ENCODE peak calls at places on chromosome 12, in nine cellular contexts. Y is endothelial cell, H is right atrium auricular region, P is fibroblast of the aortic adventitia, A is ovary, V is progenitor cell of endocrine pancreas, K is MCF 10A, J is Calu3, F is kidney epithelial cell. G is an unnamed sample.

GRCh38 chr12:107092669-107093546 is 441 bp downstream of the CRY1 start:
- DNase-seq in Y (peak), H (peak), P (peak), A (no peak), V (peak), K (peak), J (peak), F (peak), G (peak)

GRCh38 chr12:124442281-124442680 is 125.1 kb downstream of the NCOR2 start:
- DNase-seq in Y (no peak), H (no peak), P (no peak), A (no peak), V (no peak), K (no peak), J (no peak), F (no peak), G (no peak)

GRCh38 chr12:59787610-59788009 is 191.8 kb downstream of the SLC16A7 start:
- DNase-seq in Y (no peak), H (no peak), P (no peak), A (no peak), V (no peak), K (no peak), J (no peak), F (no peak), G (no peak)

GRCh38 chr12:47110011-47110541 is 30.3 kb upstream of the AMIGO2 start:
- DNase-seq in Y (no peak), H (no peak), P (no peak), A (no peak), V (no peak), K (no peak), J (no peak), F (no peak), G (no peak)

GRCh38 chr12:123748661-123749060 is 13.4 kb upstream of the DNAH10 start:
- DNase-seq in Y (no peak), H (no peak), P (no peak), A (no peak), V (no peak), K (peak), J (no peak), F (peak), G (no peak)

GRCh38 chr12:3531496-3531895 is 40.5 kb downstream of the PRMT8 start:
- DNase-seq in Y (no peak), H (no peak), P (no peak), A (no peak), V (no peak), K (no peak), J (no peak), F (no peak), G (no peak)

GRCh38 chr12:3313655-3314305 is 177.2 kb upstream of the PRMT8 start:
- DNase-seq in Y (peak), H (no peak), P (no peak), A (no peak), V (no peak), K (no peak), J (peak), F (no peak), G (no peak)

GRCh38 chr12:52372216-52373154 is 5.2 kb upstream of the KRT85 start:
- DNase-seq in Y (peak), H (peak), P (peak), A (peak), V (peak), K (peak), J (peak), F (peak), G (peak)

GRCh38 chr12:4112734-4113396 is 160.7 kb upstream of the CCND2 start:
- DNase-seq in Y (no peak), H (peak), P (no peak), A (no peak), V (no peak), K (no peak), J (no peak), F (no peak), G (no peak)

GRCh38 chr12:28611115-28611435 is 420.8 kb downstream of the CCDC91 start:
- DNase-seq in Y (no peak), H (no peak), P (peak), A (no peak), V (no peak), K (peak), J (peak), F (peak), G (peak)

GRCh38 chr12:47312794-47313426 is 233.2 kb upstream of the AMIGO2 start:
- DNase-seq in Y (no peak), H (no peak), P (no peak), A (no peak), V (no peak), K (no peak), J (peak), F (no peak), G (no peak)

GRCh38 chr12:112906712-112907414 is at the start of gene OAS1:
- DNase-seq in Y (no peak), H (no peak), P (peak), A (no peak), V (no peak), K (peak), J (peak), F (peak), G (peak)

GRCh38 chr12:56462565-56462964 is 5.8 kb upstream of the SPRYD4 start:
- DNase-seq in Y (no peak), H (no peak), P (no peak), A (no peak), V (no peak), K (no peak), J (no peak), F (no peak), G (no peak)

GRCh38 chr12:130715996-130716917 is at the start of gene RIMBP2:
- DNase-seq in Y (no peak), H (no peak), P (peak), A (peak), V (no peak), K (no peak), J (no peak), F (peak), G (peak)

GRCh38 chr12:42946776-42947435 is 357.4 kb upstream of the PRICKLE1 start:
- DNase-seq in Y (no peak), H (no peak), P (no peak), A (no peak), V (no peak), K (no peak), J (no peak), F (no peak), G (no peak)

GRCh38 chr12:118981285-118982201 is at the start of gene SRRM4:
- DNase-seq in Y (peak), H (no peak), P (no peak), A (no peak), V (peak), K (no peak), J (no peak), F (no peak), G (no peak)

GRCh38 chr12:41819948-41820347 is 324.7 kb downstream of the GXYLT1 start:
- DNase-seq in Y (no peak), H (no peak), P (no peak), A (no peak), V (no peak), K (no peak), J (no peak), F (no peak), G (no peak)

GRCh38 chr12:110074089-110074488 is 25.8 kb upstream of the C12orf76 start:
- DNase-seq in Y (no peak), H (no peak), P (no peak), A (no peak), V (no peak), K (no peak), J (no peak), F (no peak), G (no peak)

GRCh38 chr12:2295941-2296461 is 243.2 kb downstream of the CACNA1C start:
- DNase-seq in Y (no peak), H (no peak), P (peak), A (no peak), V (no peak), K (peak), J (no peak), F (peak), G (no peak)

GRCh38 chr12:71591601-71592000 is 72.0 kb downstream of the ZFC3H1 start:
- DNase-seq in Y (no peak), H (no peak), P (no peak), A (no peak), V (no peak), K (no peak), J (no peak), F (no peak), G (no peak)

GRCh38 chr12:46554461-46554860 is 181.9 kb upstream of the SLC38A2 start:
- DNase-seq in Y (no peak), H (no peak), P (peak), A (no peak), V (no peak), K (no peak), J (no peak), F (no peak), G (no peak)

GRCh38 chr12:16531623-16532022 is 74.3 kb downstream of the LMO3 start:
- DNase-seq in Y (no peak), H (no peak), P (no peak), A (no peak), V (no peak), K (peak), J (no peak), F (no peak), G (no peak)

GRCh38 chr12:50613463-50613862 is 108.7 kb downstream of the DIP2B start:
- DNase-seq in Y (no peak), H (no peak), P (no peak), A (no peak), V (no peak), K (no peak), J (no peak), F (no peak), G (no peak)

GRCh38 chr12:57521475-57522018 is 1.1 kb upstream of the MBD6 start:
- DNase-seq in Y (peak), H (peak), P (no peak), A (peak), V (no peak), K (no peak), J (peak), F (no peak), G (peak)

GRCh38 chr12:39505025-39505424 is 62.1 kb upstream of the KIF21A start:
- DNase-seq in Y (no peak), H (no peak), P (no peak), A (no peak), V (no peak), K (no peak), J (peak), F (peak), G (no peak)

GRCh38 chr12:94405378-94406116 is 54.1 kb downstream of the CEP83 start:
- DNase-seq in Y (no peak), H (no peak), P (peak), A (no peak), V (no peak), K (no peak), J (no peak), F (no peak), G (no peak)

GRCh38 chr12:104985206-104985605 is 910 bp upstream of the NOPCHAP1 start:
- DNase-seq in Y (no peak), H (no peak), P (no peak), A (no peak), V (no peak), K (no peak), J (peak), F (no peak), G (no peak)
- TF ChIP-seq CTCF in Y (no peak), H (no peak), P (no peak), A (no peak), V (no peak), K (no peak), J (no peak), F (no peak), G (no peak)

GRCh38 chr12:54337280-54337842 is 12.4 kb downstream of the COPZ1 start:
- DNase-seq in Y (no peak), H (no peak), P (peak), A (no peak), V (no peak), K (no peak), J (no peak), F (no peak), G (no peak)
- TF ChIP-seq CTCF in Y (no peak), H (peak), P (peak), A (no peak), V (no peak), K (no peak), J (no peak), F (peak), G (peak)

DNA sequence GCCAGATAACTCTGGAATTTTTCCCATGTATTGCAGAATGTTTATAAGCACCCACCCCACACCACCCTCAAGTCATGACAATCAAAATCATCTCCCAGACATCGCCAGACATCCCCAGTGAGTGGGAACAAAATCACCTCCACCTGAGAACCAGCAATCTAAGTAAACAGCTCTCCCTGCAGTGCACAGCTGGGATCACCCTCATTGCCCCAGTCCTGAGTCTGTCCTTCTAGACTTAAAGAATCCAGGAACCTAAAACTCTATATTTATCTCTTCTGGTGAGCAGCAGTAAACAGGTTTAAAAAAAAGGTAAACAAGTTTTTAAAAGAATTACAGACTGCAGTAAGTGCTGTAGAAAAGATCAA is 43.3 kb upstream of the CMKLR1 start:
- DNase-seq in Y (no peak), H (no peak), P (no peak), A (no peak), V (no peak), K (no peak), J (no peak), F (no peak), G (no peak)
- TF ChIP-seq CTCF in Y (no peak), H (no peak), P (no peak), A (no peak), V (no peak), K (no peak), J (no peak), F (no peak), G (no peak)

GRCh38 chr12:14257734-14258467 is 107.6 kb upstream of the ATF7IP start:
- DNase-seq in Y (peak), H (peak), P (peak), A (peak), V (peak), K (peak), J (peak), F (peak), G (peak)
- TF ChIP-seq CTCF in Y (no peak), H (no peak), P (no peak), A (peak), V (no peak), K (no peak), J (no peak), F (no peak), G (peak)

DNA sequence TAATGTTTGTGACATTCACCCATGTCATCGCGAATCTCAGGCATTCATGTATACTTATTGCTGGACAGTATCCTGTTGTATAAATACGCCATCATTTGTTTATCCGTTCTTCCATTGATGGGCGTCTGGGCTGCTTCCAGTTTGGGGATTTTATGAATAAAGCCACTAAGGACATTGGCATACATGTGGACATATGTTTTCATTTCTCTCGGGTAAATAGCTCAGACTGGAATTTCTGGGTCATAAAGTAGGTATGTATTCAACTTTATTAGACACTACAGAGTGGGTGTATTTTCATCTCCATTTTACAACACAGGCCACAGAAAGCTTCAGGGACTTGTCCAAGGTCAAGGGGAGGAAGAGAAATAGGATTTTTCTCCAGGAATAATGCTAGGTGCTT is 48.9 kb downstream of the HRK start:
- DNase-seq in Y (no peak), H (no peak), P (no peak), A (no peak), V (no peak), K (no peak), J (no peak), F (no peak), G (no peak)
- TF ChIP-seq CTCF in Y (no peak), H (no peak), P (no peak), A (no peak), V (no peak), K (no peak), J (no peak), F (no peak), G (no peak)

DNA sequence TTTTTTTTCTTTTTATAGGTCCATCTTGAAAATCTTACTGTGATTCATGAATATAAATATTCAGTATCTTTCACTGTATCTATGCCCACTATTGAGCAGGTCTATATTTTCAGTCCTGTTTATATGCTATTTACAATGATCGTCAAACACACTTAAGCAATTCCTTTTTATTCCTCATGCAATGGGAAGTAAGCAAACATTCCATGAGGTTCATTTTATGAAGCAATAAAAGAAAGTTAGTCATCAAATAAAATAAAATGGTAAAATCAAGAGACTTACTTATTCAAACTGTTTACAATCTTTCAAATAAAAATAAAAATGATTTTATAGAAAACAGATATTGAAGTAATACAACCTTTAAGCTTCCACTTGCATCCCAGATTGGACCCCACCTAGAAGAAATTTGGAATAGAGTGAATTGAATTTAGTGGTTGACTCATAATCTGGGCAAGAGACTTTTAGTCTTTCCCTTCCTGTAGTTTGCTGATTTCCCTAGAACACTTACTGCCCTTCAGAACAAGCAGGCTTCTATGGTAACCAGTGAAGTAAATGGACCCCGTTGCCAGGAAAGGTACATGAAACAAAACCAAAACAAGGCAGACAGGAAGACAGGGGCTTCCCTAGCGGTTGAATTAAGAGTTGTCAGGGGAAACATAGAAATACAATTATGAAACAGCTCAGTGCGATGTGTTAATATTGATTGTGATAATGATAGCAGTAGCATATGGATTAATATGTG is 241.0 kb upstream of the ATP2B1 start:
- DNase-seq in Y (peak), H (no peak), P (peak), A (no peak), V (no peak), K (peak), J (peak), F (peak), G (peak)
- TF ChIP-seq CTCF in Y (no peak), H (no peak), P (no peak), A (no peak), V (peak), K (peak), J (peak), F (no peak), G (no peak)

DNA sequence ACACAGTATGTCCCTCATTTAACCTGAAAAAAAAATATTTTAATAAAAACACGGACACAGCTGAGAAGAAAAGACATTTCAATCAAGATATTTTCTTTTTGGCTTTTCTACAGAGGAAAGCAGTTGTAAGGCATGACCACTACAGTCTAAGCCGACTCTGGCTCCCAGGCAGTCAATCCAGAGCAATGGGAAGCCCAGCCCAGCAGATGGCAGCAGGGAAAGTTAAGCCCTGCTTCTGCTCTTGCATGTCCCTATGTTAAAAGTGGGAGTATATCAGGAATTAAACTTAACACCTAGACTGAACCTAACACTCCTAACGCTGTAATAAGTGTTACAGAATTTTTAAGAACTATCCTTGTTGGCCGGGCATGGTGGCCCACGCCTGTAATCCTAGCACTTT is 19.5 kb upstream of the HAL start:
- DNase-seq in Y (peak), H (no peak), P (peak), A (no peak), V (no peak), K (peak), J (peak), F (no peak), G (no peak)
- TF ChIP-seq CTCF in Y (no peak), H (peak), P (peak), A (no peak), V (peak), K (peak), J (peak), F (peak), G (no peak)

GRCh38 chr12:7161327-7161726 is 28.2 kb upstream of the PEX5 start:
- DNase-seq in Y (no peak), H (no peak), P (no peak), A (no peak), V (no peak), K (no peak), J (no peak), F (no peak), G (no peak)

GRCh38 chr12:7160183-7160582 is 29.3 kb upstream of the PEX5 start:
- DNase-seq in Y (no peak), H (no peak), P (no peak), A (no peak), V (no peak), K (no peak), J (no peak), F (no peak), G (no peak)

GRCh38 chr12:7161811-7162210 is 27.7 kb upstream of the PEX5 start:
- DNase-seq in Y (no peak), H (no peak), P (peak), A (no peak), V (no peak), K (peak), J (no peak), F (no peak), G (no peak)

GRCh38 chr12:7158866-7159600 is 28.9 kb downstream of the CLSTN3 start:
- DNase-seq in Y (no peak), H (no peak), P (no peak), A (no peak), V (no peak), K (peak), J (no peak), F (no peak), G (no peak)

DNA sequence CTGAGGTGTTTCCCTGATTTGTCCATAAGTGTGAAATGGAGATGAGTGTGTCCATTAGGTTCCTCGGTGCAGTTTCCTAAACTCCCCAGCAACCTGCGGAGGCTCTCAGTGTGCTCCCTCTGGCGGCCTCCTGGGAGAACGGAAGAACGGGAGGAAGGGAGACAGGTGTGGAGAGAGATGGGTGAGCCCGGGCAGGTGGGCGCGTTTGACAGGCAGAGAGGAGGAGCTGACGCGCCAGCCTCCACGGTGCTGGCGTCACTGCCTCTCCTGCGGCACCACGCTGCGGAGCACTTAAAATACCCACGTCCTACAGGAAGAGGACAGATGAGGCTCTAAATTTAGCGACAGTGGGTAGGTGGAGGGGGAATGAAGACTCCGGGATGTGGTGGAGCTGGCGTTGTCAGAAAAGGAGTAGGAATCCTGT is 26.8 kb upstream of the PEX5 start:
- DNase-seq in Y (peak), H (no peak), P (peak), A (no peak), V (peak), K (peak), J (peak), F (no peak), G (no peak)
- TF ChIP-seq CTCF in Y (peak), H (peak), P (peak), A (peak), V (peak), K (peak), J (peak), F (peak), G (peak)

G was measured in uterus.